ENCODE peak calls at places on chromosomes 6 and 20, in four cellular contexts. One of them, this sample, is unnamed.

GRCh38 chr6:73455865-73456629 is 4.0 kb upstream of the CGAS start:
- DNase-seq in A549: no peak
- DNase-seq in neural progenitor cell: no peak
- DNase-seq in cardiac muscle cell: no peak
- DNase-seq in this sample: no peak

GRCh38 chr6:3438190-3439167 is 18.4 kb downstream of the SLC22A23 start:
- DNase-seq in A549: peak
- DNase-seq in neural progenitor cell: no peak
- DNase-seq in cardiac muscle cell: no peak
- DNase-seq in this sample: peak

GRCh38 chr6:1908784-1909183 is 299.1 kb downstream of the FOXC1 start:
- DNase-seq in A549: no peak
- DNase-seq in neural progenitor cell: no peak
- DNase-seq in cardiac muscle cell: no peak
- DNase-seq in this sample: no peak

GRCh38 chr6:36683145-36683655 is 4.7 kb downstream of the CDKN1A start:
- DNase-seq in A549: no peak
- DNase-seq in neural progenitor cell: no peak
- DNase-seq in cardiac muscle cell: no peak
- DNase-seq in this sample: no peak

GRCh38 chr6:20833881-20834515 is 299.7 kb downstream of the CDKAL1 start:
- DNase-seq in A549: no peak
- DNase-seq in neural progenitor cell: peak
- DNase-seq in cardiac muscle cell: no peak
- DNase-seq in this sample: no peak

GRCh38 chr6:113671440-113671839 is 185.7 kb upstream of the MARCKS start:
- DNase-seq in A549: no peak
- DNase-seq in neural progenitor cell: no peak
- DNase-seq in cardiac muscle cell: no peak
- DNase-seq in this sample: no peak

GRCh38 chr6:138520463-138520862 is 21.2 kb upstream of the NHSL1 start:
- DNase-seq in A549: peak
- DNase-seq in neural progenitor cell: no peak
- DNase-seq in cardiac muscle cell: no peak
- DNase-seq in this sample: peak

GRCh38 chr20:47489448-47489872 is 12.2 kb upstream of the NCOA3 start:
- DNase-seq in A549: no peak
- DNase-seq in neural progenitor cell: no peak
- DNase-seq in cardiac muscle cell: no peak
- DNase-seq in this sample: no peak

GRCh38 chr6:107491059-107491609 is 1.2 kb downstream of the SOBP start:
- DNase-seq in A549: peak
- DNase-seq in neural progenitor cell: peak
- DNase-seq in cardiac muscle cell: peak
- DNase-seq in this sample: peak

GRCh38 chr6:15824851-15825250 is 162.0 kb upstream of the DTNBP1 start:
- DNase-seq in A549: no peak
- DNase-seq in neural progenitor cell: no peak
- DNase-seq in cardiac muscle cell: no peak
- DNase-seq in this sample: no peak

GRCh38 chr6:140043357-140043756 is 668.9 kb upstream of the CITED2 start:
- DNase-seq in A549: peak
- DNase-seq in neural progenitor cell: no peak
- DNase-seq in cardiac muscle cell: no peak
- DNase-seq in this sample: peak

GRCh38 chr20:47973519-47974233 is 188.4 kb upstream of the SULF2 start:
- DNase-seq in A549: no peak
- DNase-seq in neural progenitor cell: peak
- DNase-seq in cardiac muscle cell: no peak
- DNase-seq in this sample: peak

GRCh38 chr20:47754301-47754700 is 31.0 kb downstream of the SULF2 start:
- DNase-seq in A549: no peak
- DNase-seq in neural progenitor cell: no peak
- DNase-seq in cardiac muscle cell: no peak
- DNase-seq in this sample: no peak

GRCh38 chr20:47810686-47811347 is 25.5 kb upstream of the SULF2 start:
- DNase-seq in A549: no peak
- DNase-seq in neural progenitor cell: no peak
- DNase-seq in cardiac muscle cell: no peak
- DNase-seq in this sample: no peak

GRCh38 chr6:150998992-150999975 is 133.8 kb downstream of the MTHFD1L start:
- DNase-seq in A549: no peak
- DNase-seq in neural progenitor cell: no peak
- DNase-seq in cardiac muscle cell: no peak
- DNase-seq in this sample: no peak

GRCh38 chr6:150697515-150697914 is 97.8 kb downstream of the PLEKHG1 start:
- DNase-seq in A549: no peak
- DNase-seq in neural progenitor cell: peak
- DNase-seq in cardiac muscle cell: no peak
- DNase-seq in this sample: peak

GRCh38 chr20:41889125-41889870 is 271.1 kb upstream of the CHD6 start:
- DNase-seq in A549: no peak
- DNase-seq in neural progenitor cell: peak
- DNase-seq in cardiac muscle cell: no peak
- DNase-seq in this sample: peak

GRCh38 chr20:49230575-49231211 is 11.5 kb downstream of the DDX27 start:
- DNase-seq in A549: no peak
- DNase-seq in neural progenitor cell: no peak
- DNase-seq in cardiac muscle cell: no peak
- DNase-seq in this sample: peak

GRCh38 chr6:105940990-105941389 is 145.1 kb upstream of the PRDM1 start:
- DNase-seq in A549: no peak
- DNase-seq in neural progenitor cell: no peak
- DNase-seq in cardiac muscle cell: peak
- DNase-seq in this sample: no peak

GRCh38 chr20:50333856-50334255 is 143.2 kb downstream of the CEBPB start:
- DNase-seq in A549: no peak
- DNase-seq in neural progenitor cell: no peak
- DNase-seq in cardiac muscle cell: no peak
- DNase-seq in this sample: peak

GRCh38 chr20:57024849-57025248 is 241.6 kb downstream of the BMP7 start:
- DNase-seq in A549: no peak
- DNase-seq in neural progenitor cell: no peak
- DNase-seq in cardiac muscle cell: no peak
- DNase-seq in this sample: peak

GRCh38 chr6:149483849-149484635 is 772 bp downstream of the ZC3H12D start:
- DNase-seq in A549: no peak
- DNase-seq in neural progenitor cell: no peak
- DNase-seq in cardiac muscle cell: no peak
- DNase-seq in this sample: no peak

GRCh38 chr6:142433419-142433818 is 131.6 kb downstream of the ADGRG6 start:
- DNase-seq in A549: no peak
- DNase-seq in neural progenitor cell: no peak
- DNase-seq in cardiac muscle cell: no peak
- DNase-seq in this sample: no peak

GRCh38 chr6:79436232-79436631 is 101.0 kb downstream of the LCA5 start:
- DNase-seq in A549: peak
- DNase-seq in neural progenitor cell: no peak
- DNase-seq in cardiac muscle cell: no peak
- DNase-seq in this sample: no peak

GRCh38 chr6:134195164-134195906 is 122.6 kb downstream of the SGK1 start:
- DNase-seq in A549: no peak
- DNase-seq in neural progenitor cell: no peak
- DNase-seq in cardiac muscle cell: no peak
- DNase-seq in this sample: no peak

GRCh38 chr6:3517350-3517749 is 60.5 kb upstream of the SLC22A23 start:
- DNase-seq in A549: no peak
- DNase-seq in neural progenitor cell: no peak
- DNase-seq in cardiac muscle cell: no peak
- DNase-seq in this sample: no peak

GRCh38 chr6:113645576-113645970 is 211.6 kb upstream of the MARCKS start:
- DNase-seq in A549: no peak
- DNase-seq in neural progenitor cell: no peak
- DNase-seq in cardiac muscle cell: no peak
- DNase-seq in this sample: no peak

GRCh38 chr6:149683256-149683860 is 34.5 kb downstream of the LATS1 start:
- DNase-seq in A549: no peak
- DNase-seq in neural progenitor cell: no peak
- DNase-seq in cardiac muscle cell: no peak
- DNase-seq in this sample: peak

GRCh38 chr20:5510446-5510845 is 193.7 kb upstream of the PROKR2 start:
- DNase-seq in A549: no peak
- DNase-seq in neural progenitor cell: peak
- DNase-seq in cardiac muscle cell: peak
- DNase-seq in this sample: peak

GRCh38 chr6:41161851-41162552 is 914 bp downstream of the TREM2 start:
- DNase-seq in A549: no peak
- DNase-seq in neural progenitor cell: no peak
- DNase-seq in cardiac muscle cell: no peak
- DNase-seq in this sample: no peak

GRCh38 chr6:2845880-2846208 is 4.2 kb upstream of the SERPINB1 start:
- DNase-seq in A549: no peak
- DNase-seq in neural progenitor cell: no peak
- DNase-seq in cardiac muscle cell: no peak
- DNase-seq in this sample: no peak

GRCh38 chr20:1467355-1468116 is 887 bp upstream of the NSFL1C start:
- DNase-seq in A549: no peak
- DNase-seq in neural progenitor cell: peak
- DNase-seq in cardiac muscle cell: no peak
- DNase-seq in this sample: no peak

GRCh38 chr6:140105857-140106256 is 731.4 kb upstream of the CITED2 start:
- DNase-seq in A549: peak
- DNase-seq in neural progenitor cell: peak
- DNase-seq in cardiac muscle cell: peak
- DNase-seq in this sample: peak

GRCh38 chr20:57619053-57619831 is 984 bp downstream of the ZBP1 start:
- DNase-seq in A549: no peak
- DNase-seq in neural progenitor cell: no peak
- DNase-seq in cardiac muscle cell: no peak
- DNase-seq in this sample: peak

GRCh38 chr6:146123611-146124010 is 94.7 kb downstream of the GRM1 start:
- DNase-seq in A549: no peak
- DNase-seq in neural progenitor cell: no peak
- DNase-seq in cardiac muscle cell: no peak
- DNase-seq in this sample: no peak
- H3K27ac ChIP-seq in A549: no peak
- H3K27ac ChIP-seq in neural progenitor cell: no peak
- H3K27ac ChIP-seq in cardiac muscle cell: no peak
- H3K27ac ChIP-seq in this sample: no peak

GRCh38 chr6:45438156-45438555 is 60.4 kb upstream of the SUPT3H start:
- DNase-seq in A549: no peak
- DNase-seq in neural progenitor cell: no peak
- DNase-seq in cardiac muscle cell: no peak
- DNase-seq in this sample: no peak

GRCh38 chr6:45438849-45439406 is 61.2 kb upstream of the SUPT3H start:
- DNase-seq in A549: no peak
- DNase-seq in neural progenitor cell: no peak
- DNase-seq in cardiac muscle cell: no peak
- DNase-seq in this sample: no peak

GRCh38 chr6:45434401-45434741 is 56.6 kb upstream of the SUPT3H start:
- DNase-seq in A549: no peak
- DNase-seq in neural progenitor cell: no peak
- DNase-seq in cardiac muscle cell: no peak
- DNase-seq in this sample: no peak

GRCh38 chr6:45437441-45437820 is 59.7 kb upstream of the SUPT3H start:
- DNase-seq in A549: no peak
- DNase-seq in neural progenitor cell: no peak
- DNase-seq in cardiac muscle cell: no peak
- DNase-seq in this sample: no peak

GRCh38 chr6:45436544-45437440 is 59.1 kb upstream of the SUPT3H start:
- DNase-seq in A549: no peak
- DNase-seq in neural progenitor cell: no peak
- DNase-seq in cardiac muscle cell: no peak
- DNase-seq in this sample: no peak
- H3K4me3 ChIP-seq in A549: no peak
- H3K4me3 ChIP-seq in neural progenitor cell: no peak
- H3K4me3 ChIP-seq in cardiac muscle cell: no peak
- H3K4me3 ChIP-seq in this sample: no peak

DNA sequence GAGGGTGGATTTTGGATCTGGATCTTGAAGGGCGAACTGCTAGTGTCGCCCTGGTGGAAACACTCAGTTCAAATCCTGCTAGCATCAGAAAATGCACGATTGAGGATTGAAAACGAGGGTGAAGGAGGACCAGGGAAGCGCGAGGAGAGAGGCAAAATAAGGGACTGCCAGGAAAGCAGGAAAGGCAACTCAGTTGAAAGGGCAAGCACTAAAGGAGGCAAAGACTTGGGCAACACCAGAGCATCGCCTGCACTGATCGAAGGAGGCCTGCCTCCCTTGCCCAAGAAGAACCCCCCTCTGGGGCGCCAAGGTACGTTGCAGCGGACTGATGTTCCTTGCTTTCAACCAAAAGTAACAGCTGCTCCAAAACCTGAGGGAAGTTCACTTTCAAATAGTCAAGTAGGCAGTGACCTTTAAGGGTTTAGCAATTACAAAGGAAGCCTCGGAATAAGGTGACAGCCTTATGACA is 308 bp upstream of the COL21A1 start:
- DNase-seq in A549: no peak
- DNase-seq in neural progenitor cell: no peak
- DNase-seq in cardiac muscle cell: no peak
- DNase-seq in this sample: no peak
- H3K27ac ChIP-seq in A549: no peak
- H3K27ac ChIP-seq in neural progenitor cell: no peak
- H3K27ac ChIP-seq in cardiac muscle cell: no peak
- H3K27ac ChIP-seq in this sample: no peak

DNA sequence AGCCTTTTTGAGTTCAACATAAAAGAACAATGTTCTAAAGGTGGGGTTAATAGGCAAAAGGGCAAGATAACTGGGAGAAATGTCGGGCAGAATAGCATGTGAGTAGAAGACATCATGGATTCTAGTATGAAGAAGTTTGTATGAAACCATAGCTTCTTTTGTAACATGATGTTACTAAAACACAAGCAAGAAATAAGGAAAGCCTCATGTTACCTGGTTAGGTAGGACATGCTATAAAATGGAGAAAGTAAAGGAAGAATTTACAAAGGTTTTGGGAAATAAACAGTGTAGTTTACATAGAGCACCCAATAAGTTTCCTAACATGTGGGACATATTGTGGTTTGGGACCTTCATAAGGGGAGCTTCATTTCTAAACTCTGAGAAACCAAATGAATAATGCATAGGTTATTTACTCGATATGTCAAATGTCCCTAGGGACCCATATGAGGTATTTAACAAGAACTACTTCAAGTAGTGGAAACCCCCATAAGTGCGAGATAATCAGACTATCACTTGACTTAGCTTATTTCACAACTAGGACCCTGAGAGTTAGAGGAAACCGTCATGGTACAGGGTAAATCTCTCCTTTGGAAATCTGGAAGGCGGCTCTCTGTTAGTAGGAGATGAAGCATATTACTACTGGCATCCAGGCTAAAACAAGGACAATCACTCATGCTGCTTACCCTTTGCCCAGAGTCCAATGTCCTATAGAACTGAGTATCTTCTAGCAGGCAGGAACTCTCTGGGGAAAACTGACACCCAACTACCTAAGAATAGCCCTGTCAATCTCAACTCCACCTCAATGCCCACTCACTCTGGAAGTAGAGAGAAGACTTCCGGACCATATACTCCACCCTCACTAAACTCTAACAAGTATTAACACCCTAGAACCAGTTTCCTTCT is 57.5 kb downstream of the ILRUN start:
- DNase-seq in A549: no peak
- DNase-seq in neural progenitor cell: no peak
- DNase-seq in cardiac muscle cell: peak
- DNase-seq in this sample: no peak
- H3K4me3 ChIP-seq in A549: no peak
- H3K4me3 ChIP-seq in neural progenitor cell: no peak
- H3K4me3 ChIP-seq in cardiac muscle cell: no peak
- H3K4me3 ChIP-seq in this sample: no peak